ENCODE peak calls at places on chromosomes 16 and 17, in ten cellular contexts. B is spleen, I is GM12891, M is prostate gland, G is A549, K is HepG2, Z is transverse colon, Y is suprapubic skin, L is uterus, E is sigmoid colon. X is an unnamed sample.

GRCh38 chr17:12673788-12674187 is 8.1 kb downstream of the MYOCD start:
- DNase-seq in L (no peak), M (no peak), K (no peak), B (no peak), I (no peak), Z (no peak), Y (no peak), G (no peak), E (no peak), X (no peak)

GRCh38 chr17:46125831-46126230 is 67.4 kb downstream of the KANSL1 start:
- DNase-seq in G (no peak), Z (no peak), E (no peak), M (no peak), L (no peak), I (no peak), K (no peak), B (no peak), Y (no peak), X (no peak)

GRCh38 chr16:11605564-11605886 is 18.8 kb upstream of the LITAF start:
- DNase-seq in Y (no peak), M (no peak), L (no peak), B (peak; percentile 31), E (no peak), Z (no peak), G (no peak), I (no peak), K (no peak), X (no peak)

GRCh38 chr16:87746178-87746577 is 19.6 kb downstream of the KLHDC4 start:
- DNase-seq in G (no peak), I (no peak), Y (no peak), L (no peak), B (no peak), E (no peak), M (no peak), Z (no peak), K (no peak), X (no peak)

GRCh38 chr17:60352071-60352470 is 39.9 kb downstream of the USP32 start:
- DNase-seq in I (no peak), L (no peak), E (no peak), B (no peak), G (no peak), Z (no peak), M (no peak), Y (no peak), K (no peak), X (no peak)

GRCh38 chr16:35185366-35186044 is 1726.1 kb downstream of the TP53TG3F start:
- DNase-seq in E (no peak), G (no peak), I (no peak), B (peak; percentile 49), Y (no peak), Z (no peak), L (no peak), K (no peak), M (no peak), X (no peak)

GRCh38 chr17:75898065-75898464 is 1.3 kb upstream of the TRIM65 start:
- DNase-seq in K (no peak), E (peak; percentile 70), B (no peak), L (no peak), I (no peak), G (no peak), Y (no peak), M (no peak), Z (no peak), X (no peak)

GRCh38 chr17:3557768-3558583 is at the start of gene TRPV3:
- DNase-seq in E (no peak), M (peak; percentile 15), K (no peak), Y (no peak), L (no peak), B (peak; percentile 88), Z (peak; percentile 84), G (no peak), I (peak; percentile 82), X (peak; percentile 72)

GRCh38 chr17:72192409-72193192 is 71.8 kb downstream of the SOX9 start:
- DNase-seq in Z (no peak), K (no peak), M (no peak), L (no peak), Y (no peak), G (peak; percentile 18), I (no peak), E (no peak), B (no peak), X (peak; percentile 43)

GRCh38 chr17:8016632-8017424 is 14.4 kb downstream of the GUCY2D start:
- DNase-seq in I (no peak), L (no peak), B (peak; percentile 81), M (peak; percentile 63), E (peak; percentile 68), Y (no peak), Z (peak; percentile 69), G (peak; percentile 66), K (no peak), X (no peak)

GRCh38 chr17:45307290-45308015 is 9.4 kb downstream of the MAP3K14 start:
- DNase-seq in Z (no peak), E (no peak), I (no peak), K (no peak), Y (no peak), M (peak; percentile 37), G (peak; percentile 69), B (peak; percentile 83), L (peak; percentile 71), X (peak; percentile 57)

GRCh38 chr16:67950335-67950843 is 6.5 kb upstream of the LCAT start:
- DNase-seq in Y (no peak), K (no peak), E (no peak), M (no peak), Z (no peak), B (peak; percentile 63), I (no peak), L (no peak), G (no peak), X (no peak)
- TF ChIP-seq POLR2A in Y (no peak), K (no peak), E (no peak), M (no peak), Z (no peak), B (no peak), I (no peak), L (no peak), G (no peak), X (no peak)

GRCh38 chr17:42197564-42198156 is 3.4 kb upstream of the GHDC start:
- DNase-seq in B (no peak), K (no peak), Z (no peak), M (no peak), L (no peak), G (no peak), I (no peak), Y (no peak), E (no peak), X (no peak)

GRCh38 chr17:42193216-42194132 is 820 bp downstream of the GHDC start:
- DNase-seq in B (peak; percentile 79), M (no peak), L (no peak), Z (no peak), K (no peak), G (no peak), Y (no peak), I (no peak), E (no peak), X (no peak)

GRCh38 chr17:42192189-42193126 is 1.8 kb downstream of the GHDC start:
- DNase-seq in Y (peak; percentile 60), E (no peak), B (peak; percentile 77), G (no peak), K (no peak), L (no peak), I (no peak), Z (no peak), M (no peak), X (no peak)

GRCh38 chr17:42191209-42191608 is 3.1 kb downstream of the GHDC start:
- DNase-seq in Y (no peak), G (no peak), L (no peak), B (no peak), K (no peak), I (no peak), E (no peak), M (no peak), Z (no peak), X (no peak)

DNA sequence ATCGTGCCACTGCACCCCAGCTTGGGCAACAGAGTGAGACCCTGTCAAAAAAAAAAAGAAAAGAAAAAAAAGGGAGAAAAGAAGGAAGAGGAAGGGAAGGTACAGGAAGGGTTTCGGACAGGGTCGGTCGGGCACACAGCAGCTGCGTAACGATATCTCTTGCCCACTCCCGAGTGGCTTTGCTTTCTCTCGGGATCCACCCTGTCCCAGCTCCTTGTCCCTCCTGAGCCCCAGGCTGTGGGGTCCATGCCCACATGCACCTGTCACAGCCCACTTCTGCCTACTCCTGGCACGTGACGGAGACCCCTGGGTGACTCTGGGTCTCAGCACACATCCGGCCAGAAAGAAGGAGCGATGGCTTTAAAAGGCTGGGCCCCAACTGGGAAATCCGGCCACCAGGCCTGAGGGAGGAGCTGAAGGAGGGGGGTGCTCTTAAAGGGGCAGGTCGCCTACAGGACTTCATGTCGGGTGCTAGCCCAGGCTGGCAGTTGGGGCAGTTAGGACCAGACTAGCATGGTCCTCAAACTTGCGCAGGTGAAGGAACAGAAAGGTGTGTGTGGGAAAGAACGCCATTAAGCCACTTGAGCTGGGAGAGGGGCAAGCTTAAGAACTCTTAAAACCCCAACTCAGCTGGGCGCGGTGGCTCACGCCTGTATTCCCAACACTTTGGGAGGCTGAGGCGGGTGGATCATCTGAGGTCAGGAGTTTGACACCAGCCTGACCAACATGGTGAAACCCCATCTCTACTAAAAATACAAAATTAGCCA is at the start of gene GHDC:
- DNase-seq in E (peak; percentile 94), K (peak; percentile 80), Y (peak; percentile 88), L (peak; percentile 88), B (peak; percentile 95), G (peak; percentile 83), M (peak; percentile 84), Z (peak; percentile 92), I (peak; percentile 88), X (peak; percentile 86)
- TF ChIP-seq POLR2A in E (no peak), K (peak; percentile 45), Y (no peak), L (no peak), B (no peak), G (peak; percentile 56), M (peak; percentile 19), Z (no peak), I (no peak), X (no peak)

DNA sequence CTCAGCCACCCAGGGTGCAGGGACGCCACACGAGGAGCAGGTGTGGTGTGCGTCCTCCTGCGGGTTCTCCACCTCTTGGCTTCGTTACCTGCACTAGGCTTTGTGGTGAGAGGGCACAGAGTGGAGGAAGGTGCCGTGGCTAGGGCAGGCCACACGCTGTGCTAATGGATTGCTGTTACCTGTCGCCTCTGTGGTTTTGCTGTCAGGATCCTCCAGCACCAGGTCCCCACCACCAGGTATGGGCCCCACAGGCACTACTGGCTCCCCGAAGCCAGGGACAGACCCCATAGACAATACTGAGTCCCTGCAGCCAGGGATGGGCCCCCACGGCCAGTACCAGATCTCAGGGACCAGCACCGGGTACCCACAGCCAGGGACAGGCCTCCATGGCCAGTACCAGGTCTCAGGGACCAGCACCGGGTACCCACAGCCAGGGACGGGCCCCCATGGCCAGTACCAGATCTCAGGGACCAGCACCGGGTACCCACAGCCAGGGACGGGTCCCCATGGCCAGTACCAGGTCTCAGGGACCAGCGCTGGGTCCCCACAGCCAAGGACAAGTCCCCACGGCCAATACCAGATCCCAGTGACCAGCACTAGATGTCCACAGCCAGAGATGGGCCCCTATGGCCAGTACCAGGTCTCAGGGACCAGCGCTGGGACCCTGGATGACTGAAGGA is 315.6 kb downstream of the SEC14L1 start:
- DNase-seq in G (no peak), L (no peak), M (no peak), E (no peak), I (no peak), Y (no peak), K (no peak), B (peak; percentile 79), Z (peak; percentile 45), X (no peak)
- TF ChIP-seq POLR2A in G (no peak), L (no peak), M (no peak), E (no peak), I (no peak), Y (no peak), K (no peak), B (no peak), Z (no peak), X (no peak)

GRCh38 chr16:89711601-89712475 is 8.9 kb downstream of the VPS9D1 start:
- DNase-seq in K (no peak), Y (no peak), I (peak; percentile 99), G (peak; percentile 81), B (peak; percentile 90), L (no peak), E (no peak), M (peak; percentile 28), Z (peak; percentile 74), X (no peak)
- TF ChIP-seq POLR2A in K (no peak), Y (no peak), I (no peak), G (peak; percentile 81), B (no peak), L (no peak), E (no peak), M (no peak), Z (peak; percentile 10), X (no peak)

X was measured in H54.